ENCODE peak calls at places on chromosomes 7 and 10, in five cellular contexts. A is T follicular helper cell; Q is AG08395; H is H4; I is effector CD4-positive, alpha-beta T cell. X is an unnamed sample.

GRCh38 chr10:10138685-10139084 is 879.0 kb upstream of the CELF2 start:
- DNase-seq in A (no peak), Q (no peak), H (peak; percentile 19), I (no peak), X (peak; percentile 9)

GRCh38 chr7:26618898-26619297 is 245.5 kb downstream of the SKAP2 start:
- DNase-seq in A (no peak), Q (no peak), H (no peak), I (no peak), X (no peak)

GRCh38 chr7:26171601-26172000 is 19.6 kb downstream of the NFE2L3 start:
- DNase-seq in A (no peak), Q (no peak), H (no peak), I (no peak), X (no peak)

GRCh38 chr7:17370901-17371550 is 72.6 kb downstream of the AHR start:
- DNase-seq in A (no peak), Q (no peak), H (peak; percentile 35), I (no peak), X (no peak)

GRCh38 chr7:151551820-151552219 is 32.1 kb upstream of the RHEB start:
- DNase-seq in A (no peak), Q (no peak), H (no peak), I (no peak), X (no peak)

GRCh38 chr10:15585303-15585715 is 134.4 kb downstream of the ITGA8 start:
- DNase-seq in A (no peak), Q (peak; percentile 79), H (peak; percentile 60), I (no peak), X (peak; percentile 72)

GRCh38 chr7:67542916-67543315 is 546.3 kb downstream of the TYW1 start:
- DNase-seq in A (no peak), Q (no peak), H (no peak), I (no peak), X (no peak)

GRCh38 chr7:151100921-151101320 is 14.6 kb downstream of the AGAP3 start:
- DNase-seq in A (no peak), Q (no peak), H (no peak), I (no peak), X (no peak)

GRCh38 chr7:43041724-43042123 is 70.7 kb upstream of the HECW1 start:
- DNase-seq in A (no peak), Q (no peak), H (no peak), I (no peak), X (no peak)

GRCh38 chr10:87635498-87636312 is 24.0 kb upstream of the PAPSS2 start:
- DNase-seq in A (no peak), Q (peak; percentile 51), H (no peak), I (no peak), X (peak; percentile 72)

GRCh38 chr10:34430685-34431084 is 384.4 kb downstream of the PARD3 start:
- DNase-seq in A (no peak), Q (no peak), H (no peak), I (no peak), X (no peak)

GRCh38 chr7:103762907-103763306 is 226.6 kb downstream of the RELN start:
- DNase-seq in A (no peak), Q (no peak), H (no peak), I (no peak), X (no peak)

GRCh38 chr10:6382081-6382480 is 179.3 kb downstream of the PFKFB3 start:
- DNase-seq in A (peak; percentile 3), Q (peak; percentile 41), H (peak; percentile 69), I (no peak), X (no peak)